ENCODE peak calls at places on chromosomes 1 and 21, in ten cellular contexts. One of them, this sample, is unnamed.

GRCh38 chr1:104795931-104796330 is 1046.2 kb downstream of the AMY1C start:
- DNase-seq in stimulated activated CD8-positive, alpha-beta memory T cell treated with anti-CD3 and anti-CD28 coated beads, Interleukin-4, amount 100 ng/mL, for 1 hour: no peak
- DNase-seq in DMS153: no peak
- DNase-seq in amniotic stem cell: no peak
- DNase-seq in stimulated activated CD4-positive, alpha-beta T cell treated with anti-CD3 and anti-CD28 coated beads, Interleukin-1b, Interleukin-23, amount 100 ng/mL, for 4 hours: no peak
- DNase-seq in ACHN: no peak
- DNase-seq in NCI-H187 treated with DMSO at 0.1 percent for 48 hours: no peak
- DNase-seq in HEK293T: no peak
- DNase-seq in BE2C: no peak
- DNase-seq in choroid plexus epithelial cell: no peak
- DNase-seq in this sample: no peak

GRCh38 chr1:180946537-180947507 is 34.1 kb downstream of the KIAA1614 start:
- DNase-seq in stimulated activated CD8-positive, alpha-beta memory T cell treated with anti-CD3 and anti-CD28 coated beads, Interleukin-4, amount 100 ng/mL, for 1 hour: no peak
- DNase-seq in DMS153: no peak
- DNase-seq in amniotic stem cell: no peak
- DNase-seq in stimulated activated CD4-positive, alpha-beta T cell treated with anti-CD3 and anti-CD28 coated beads, Interleukin-1b, Interleukin-23, amount 100 ng/mL, for 4 hours: no peak
- DNase-seq in ACHN: no peak
- DNase-seq in NCI-H187 treated with DMSO at 0.1 percent for 48 hours: no peak
- DNase-seq in HEK293T: no peak
- DNase-seq in BE2C: no peak
- DNase-seq in choroid plexus epithelial cell: no peak
- DNase-seq in this sample: no peak

GRCh38 chr21:33811147-33812024 is 104.2 kb downstream of the ATP5PO start:
- DNase-seq in stimulated activated CD8-positive, alpha-beta memory T cell treated with anti-CD3 and anti-CD28 coated beads, Interleukin-4, amount 100 ng/mL, for 1 hour: no peak
- DNase-seq in DMS153: no peak
- DNase-seq in amniotic stem cell: no peak
- DNase-seq in stimulated activated CD4-positive, alpha-beta T cell treated with anti-CD3 and anti-CD28 coated beads, Interleukin-1b, Interleukin-23, amount 100 ng/mL, for 4 hours: no peak
- DNase-seq in ACHN: no peak
- DNase-seq in NCI-H187 treated with DMSO at 0.1 percent for 48 hours: no peak
- DNase-seq in HEK293T: no peak
- DNase-seq in BE2C: no peak
- DNase-seq in choroid plexus epithelial cell: no peak
- DNase-seq in this sample: no peak

GRCh38 chr1:246425895-246426294 is 81.2 kb downstream of the SMYD3 start:
- DNase-seq in stimulated activated CD8-positive, alpha-beta memory T cell treated with anti-CD3 and anti-CD28 coated beads, Interleukin-4, amount 100 ng/mL, for 1 hour: no peak
- DNase-seq in DMS153: no peak
- DNase-seq in amniotic stem cell: no peak
- DNase-seq in stimulated activated CD4-positive, alpha-beta T cell treated with anti-CD3 and anti-CD28 coated beads, Interleukin-1b, Interleukin-23, amount 100 ng/mL, for 4 hours: no peak
- DNase-seq in ACHN: no peak
- DNase-seq in NCI-H187 treated with DMSO at 0.1 percent for 48 hours: no peak
- DNase-seq in HEK293T: no peak
- DNase-seq in BE2C: no peak
- DNase-seq in choroid plexus epithelial cell: no peak
- DNase-seq in this sample: no peak

GRCh38 chr1:242524571-242525359 is at the start of gene PLD5:
- DNase-seq in stimulated activated CD8-positive, alpha-beta memory T cell treated with anti-CD3 and anti-CD28 coated beads, Interleukin-4, amount 100 ng/mL, for 1 hour: no peak
- DNase-seq in DMS153: peak; percentile 63
- DNase-seq in amniotic stem cell: no peak
- DNase-seq in stimulated activated CD4-positive, alpha-beta T cell treated with anti-CD3 and anti-CD28 coated beads, Interleukin-1b, Interleukin-23, amount 100 ng/mL, for 4 hours: no peak
- DNase-seq in ACHN: peak; percentile 9
- DNase-seq in NCI-H187 treated with DMSO at 0.1 percent for 48 hours: no peak
- DNase-seq in HEK293T: peak; percentile 61
- DNase-seq in BE2C: peak; percentile 49
- DNase-seq in choroid plexus epithelial cell: no peak
- DNase-seq in this sample: no peak

GRCh38 chr1:26471201-26471497 is 1.1 kb upstream of the HMGN2 start:
- DNase-seq in stimulated activated CD8-positive, alpha-beta memory T cell treated with anti-CD3 and anti-CD28 coated beads, Interleukin-4, amount 100 ng/mL, for 1 hour: no peak
- DNase-seq in DMS153: peak; percentile 49
- DNase-seq in amniotic stem cell: no peak
- DNase-seq in stimulated activated CD4-positive, alpha-beta T cell treated with anti-CD3 and anti-CD28 coated beads, Interleukin-1b, Interleukin-23, amount 100 ng/mL, for 4 hours: no peak
- DNase-seq in ACHN: no peak
- DNase-seq in NCI-H187 treated with DMSO at 0.1 percent for 48 hours: no peak
- DNase-seq in HEK293T: no peak
- DNase-seq in BE2C: no peak
- DNase-seq in choroid plexus epithelial cell: no peak
- DNase-seq in this sample: no peak

GRCh38 chr1:236147068-236147467 is 4.7 kb downstream of the GPR137B start:
- DNase-seq in stimulated activated CD8-positive, alpha-beta memory T cell treated with anti-CD3 and anti-CD28 coated beads, Interleukin-4, amount 100 ng/mL, for 1 hour: no peak
- DNase-seq in DMS153: no peak
- DNase-seq in amniotic stem cell: no peak
- DNase-seq in stimulated activated CD4-positive, alpha-beta T cell treated with anti-CD3 and anti-CD28 coated beads, Interleukin-1b, Interleukin-23, amount 100 ng/mL, for 4 hours: no peak
- DNase-seq in ACHN: no peak
- DNase-seq in NCI-H187 treated with DMSO at 0.1 percent for 48 hours: no peak
- DNase-seq in HEK293T: no peak
- DNase-seq in BE2C: no peak
- DNase-seq in choroid plexus epithelial cell: no peak
- DNase-seq in this sample: no peak

GRCh38 chr1:248618878-248619277 is 16.0 kb downstream of the OR2T11 start:
- DNase-seq in stimulated activated CD8-positive, alpha-beta memory T cell treated with anti-CD3 and anti-CD28 coated beads, Interleukin-4, amount 100 ng/mL, for 1 hour: no peak
- DNase-seq in DMS153: peak; percentile 47
- DNase-seq in amniotic stem cell: no peak
- DNase-seq in stimulated activated CD4-positive, alpha-beta T cell treated with anti-CD3 and anti-CD28 coated beads, Interleukin-1b, Interleukin-23, amount 100 ng/mL, for 4 hours: peak; percentile 52
- DNase-seq in ACHN: peak; percentile 67
- DNase-seq in NCI-H187 treated with DMSO at 0.1 percent for 48 hours: no peak
- DNase-seq in HEK293T: peak; percentile 16
- DNase-seq in BE2C: peak; percentile 75
- DNase-seq in choroid plexus epithelial cell: no peak
- DNase-seq in this sample: peak; percentile 40

GRCh38 chr1:166174108-166174507 is 7.3 kb upstream of the FAM78B start:
- DNase-seq in stimulated activated CD8-positive, alpha-beta memory T cell treated with anti-CD3 and anti-CD28 coated beads, Interleukin-4, amount 100 ng/mL, for 1 hour: no peak
- DNase-seq in DMS153: no peak
- DNase-seq in amniotic stem cell: no peak
- DNase-seq in stimulated activated CD4-positive, alpha-beta T cell treated with anti-CD3 and anti-CD28 coated beads, Interleukin-1b, Interleukin-23, amount 100 ng/mL, for 4 hours: no peak
- DNase-seq in ACHN: no peak
- DNase-seq in NCI-H187 treated with DMSO at 0.1 percent for 48 hours: no peak
- DNase-seq in HEK293T: no peak
- DNase-seq in BE2C: peak; percentile 90
- DNase-seq in choroid plexus epithelial cell: no peak
- DNase-seq in this sample: peak; percentile 47

GRCh38 chr1:13543927-13544556 is 30.2 kb upstream of the LRRC38 start:
- DNase-seq in stimulated activated CD8-positive, alpha-beta memory T cell treated with anti-CD3 and anti-CD28 coated beads, Interleukin-4, amount 100 ng/mL, for 1 hour: no peak
- DNase-seq in DMS153: no peak
- DNase-seq in amniotic stem cell: no peak
- DNase-seq in stimulated activated CD4-positive, alpha-beta T cell treated with anti-CD3 and anti-CD28 coated beads, Interleukin-1b, Interleukin-23, amount 100 ng/mL, for 4 hours: no peak
- DNase-seq in ACHN: no peak
- DNase-seq in NCI-H187 treated with DMSO at 0.1 percent for 48 hours: no peak
- DNase-seq in HEK293T: peak; percentile 81
- DNase-seq in BE2C: no peak
- DNase-seq in choroid plexus epithelial cell: peak; percentile 46
- DNase-seq in this sample: no peak